ENCODE peak calls at places on chromosome 15, in four cellular contexts. A is hepatic stellate cell; W is NCI-H1417; K is activated T-cell treated with anti-CD3 and anti-CD28 coated beads, Interleukin-2, amount 50 U/mL, for 72 hours. F is an unnamed sample.

GRCh38 chr15:41511331-41512077 is 2.1 kb downstream of the LTK start:
- DNase-seq in A (no peak), K (no peak), W (peak), F (no peak)

GRCh38 chr15:96330450-96331140 is at the start of gene NR2F2:
- DNase-seq in W (peak), K (peak), A (peak), F (peak)

GRCh38 chr15:60582370-60583036 is 103.6 kb upstream of the ICE2 start:
- DNase-seq in W (no peak), A (no peak), K (peak), F (no peak)

GRCh38 chr15:53843166-53843565 is 83.7 kb upstream of the WDR72 start:
- DNase-seq in W (no peak), A (no peak), K (no peak), F (no peak)

GRCh38 chr15:90002428-90002844 is 1.3 kb downstream of the ZNF710 start:
- DNase-seq in A (peak), K (peak), W (peak), F (peak)

GRCh38 chr15:90957105-90957790 is 2.6 kb downstream of the RCCD1 start:
- DNase-seq in A (peak), W (peak), K (no peak), F (peak)

GRCh38 chr15:68330911-68331310 is 53.4 kb downstream of the FEM1B start:
- DNase-seq in K (no peak), A (no peak), W (no peak), F (no peak)

GRCh38 chr15:91114301-91114700 is 14.2 kb downstream of the SV2B start:
- DNase-seq in K (no peak), W (no peak), A (no peak), F (no peak)

GRCh38 chr15:56786966-56787365 is 53.7 kb upstream of the ZNF280D start:
- DNase-seq in K (no peak), A (no peak), W (no peak), F (no peak)

GRCh38 chr15:95850837-95851236 is 479.7 kb upstream of the NR2F2 start:
- DNase-seq in W (no peak), K (no peak), A (no peak), F (no peak)

GRCh38 chr15:75666823-75667501 is 19.2 kb downstream of the SNX33 start:
- DNase-seq in K (no peak), W (no peak), A (peak), F (no peak)

GRCh38 chr15:51879555-51879954 is 50.1 kb downstream of the TMOD3 start:
- DNase-seq in A (no peak), K (no peak), W (no peak), F (no peak)

GRCh38 chr15:85755942-85756341 is 38.8 kb downstream of the KLHL25 start:
- DNase-seq in W (no peak), A (no peak), K (no peak), F (no peak)

GRCh38 chr15:45205192-45205591 is 17.4 kb upstream of the SHF start:
- DNase-seq in K (peak), W (peak), A (peak), F (peak)